ENCODE peak calls at places on chromosomes 11 and 22, in nine cellular contexts. Z is NCI-H2081; X is mesothelial cell of epicardium; D is stimulated activated naive CD4-positive, alpha-beta T cell treated with Interleukin-2 at 50 U/mL for 16 hours; O is GM23248; V is pons; J is NCI-H82; P is CD4-positive, CD25-positive, alpha-beta regulatory T cell; I is aorta. W is an unnamed sample.

GRCh38 chr11:128412847-128413791 is 174.2 kb downstream of the ETS1 start:
- DNase-seq in Z (no peak), V (no peak), J (no peak), P (no peak), D (no peak), O (peak), I (no peak), X (no peak), W (no peak)

GRCh38 chr11:44833869-44834452 is 107.2 kb downstream of the TSPAN18 start:
- DNase-seq in O (no peak), J (peak), V (no peak), X (no peak), P (no peak), I (no peak), Z (no peak), D (no peak), W (no peak)

GRCh38 chr11:15967166-15967565 is 389.2 kb downstream of the SOX6 start:
- DNase-seq in D (no peak), I (no peak), Z (peak), J (no peak), O (no peak), V (no peak), X (no peak), P (no peak), W (no peak)

GRCh38 chr11:71112454-71112853 is 139.9 kb downstream of the SHANK2 start:
- DNase-seq in O (no peak), D (no peak), X (no peak), V (no peak), P (no peak), Z (no peak), I (no peak), J (no peak), W (peak)

GRCh38 chr11:30424851-30425250 is 101.9 kb downstream of the ARL14EP start:
- DNase-seq in Z (no peak), P (no peak), D (no peak), J (no peak), O (no peak), X (no peak), I (no peak), V (no peak), W (no peak)

GRCh38 chr22:35330258-35330861 is 30.7 kb downstream of the TOM1 start:
- DNase-seq in Z (no peak), X (no peak), J (no peak), I (peak), O (peak), D (peak), P (peak), V (peak), W (peak)

GRCh38 chr11:106424111-106424510 is 346.6 kb downstream of the AASDHPPT start:
- DNase-seq in X (no peak), V (no peak), D (no peak), O (peak), I (no peak), Z (no peak), J (no peak), P (no peak), W (no peak)

GRCh38 chr11:35651263-35651662 is 11.3 kb upstream of the TRIM44 start:
- DNase-seq in I (no peak), Z (no peak), D (no peak), X (no peak), J (no peak), V (no peak), O (no peak), P (no peak), W (no peak)

GRCh38 chr11:103652013-103652412 is 384.4 kb upstream of the DDI1 start:
- DNase-seq in I (no peak), J (peak), V (no peak), O (peak), P (no peak), Z (no peak), X (no peak), D (no peak), W (no peak)

GRCh38 chr11:118099838-118100570 is 13.2 kb upstream of the SMIM35 start:
- DNase-seq in I (no peak), D (no peak), X (no peak), O (no peak), V (no peak), Z (no peak), P (no peak), J (no peak), W (no peak)

GRCh38 chr11:76282106-76282630 is 75.9 kb upstream of the WNT11 start:
- DNase-seq in D (no peak), Z (no peak), J (no peak), I (no peak), O (no peak), V (no peak), P (no peak), X (no peak), W (no peak)

GRCh38 chr22:30609260-30610185 is 2.5 kb downstream of the TCN2 start:
- DNase-seq in D (no peak), J (no peak), O (peak), I (no peak), X (no peak), P (no peak), Z (no peak), V (peak), W (no peak)

GRCh38 chr11:16252373-16252772 is 104.0 kb downstream of the SOX6 start:
- DNase-seq in X (no peak), I (no peak), D (no peak), P (no peak), V (no peak), Z (no peak), O (peak), J (peak), W (no peak)

GRCh38 chr11:112780351-112781043 is 180.7 kb upstream of the NCAM1 start:
- DNase-seq in O (peak), X (no peak), P (no peak), V (no peak), I (no peak), Z (no peak), J (no peak), D (no peak), W (no peak)

GRCh38 chr22:44667276-44667675 is 34.7 kb upstream of the PRR5 start:
- DNase-seq in P (no peak), O (no peak), J (no peak), V (no peak), Z (no peak), X (no peak), D (no peak), I (peak), W (no peak)

GRCh38 chr11:911031-911889 is 650 bp upstream of the CHID1 start:
- DNase-seq in V (no peak), X (peak), O (peak), I (peak), J (peak), P (no peak), D (peak), Z (no peak), W (peak)

GRCh38 chr22:31247726-31248125 is 35.6 kb downstream of the LIMK2 start:
- DNase-seq in Z (no peak), O (no peak), P (no peak), X (no peak), I (no peak), J (peak), D (no peak), V (no peak), W (no peak)

GRCh38 chr11:46560300-46561025 is 33.4 kb downstream of the AMBRA1 start:
- DNase-seq in Z (peak), J (no peak), O (peak), V (peak), I (no peak), X (no peak), D (no peak), P (no peak), W (no peak)

GRCh38 chr11:35564246-35564595 is 38.8 kb upstream of the PAMR1 start:
- DNase-seq in Z (no peak), D (no peak), P (no peak), O (no peak), V (no peak), I (no peak), X (no peak), J (no peak), W (no peak)